ENCODE peak calls at places on chromosomes 3 and 15, in seven cellular contexts. One of them, this sample, is unnamed.

GRCh38 chr3:157626817-157627216 is 123.6 kb upstream of the VEPH1 start:
- DNase-seq in K562: no peak
- DNase-seq in SK-N-SH: no peak
- DNase-seq in HCT116: no peak
- DNase-seq in GM12878: no peak
- DNase-seq in HepG2: no peak
- DNase-seq in H1: no peak
- DNase-seq in this sample: no peak

GRCh38 chr15:38828031-38828532 is 263.5 kb upstream of the RASGRP1 start:
- DNase-seq in K562: no peak
- DNase-seq in SK-N-SH: no peak
- DNase-seq in HCT116: no peak
- DNase-seq in GM12878: no peak
- DNase-seq in HepG2: no peak
- DNase-seq in H1: no peak
- DNase-seq in this sample: no peak

GRCh38 chr3:160296591-160296990 is 71.4 kb downstream of the C3orf80 start:
- DNase-seq in K562: no peak
- DNase-seq in SK-N-SH: no peak
- DNase-seq in HCT116: no peak
- DNase-seq in GM12878: no peak
- DNase-seq in HepG2: no peak
- DNase-seq in H1: no peak
- DNase-seq in this sample: no peak

GRCh38 chr15:58546066-58546591 is 114.3 kb downstream of the LIPC start:
- DNase-seq in K562: no peak
- DNase-seq in SK-N-SH: no peak
- DNase-seq in HCT116: no peak
- DNase-seq in GM12878: no peak
- DNase-seq in HepG2: no peak
- DNase-seq in H1: no peak
- DNase-seq in this sample: no peak

GRCh38 chr15:50307799-50308198 is 42.3 kb upstream of the HDC start:
- DNase-seq in K562: no peak
- DNase-seq in SK-N-SH: no peak
- DNase-seq in HCT116: no peak
- DNase-seq in GM12878: no peak
- DNase-seq in HepG2: no peak
- DNase-seq in H1: no peak
- DNase-seq in this sample: no peak

GRCh38 chr15:45314960-45315359 is 62.9 kb downstream of the SLC28A2 start:
- DNase-seq in K562: peak
- DNase-seq in SK-N-SH: no peak
- DNase-seq in HCT116: no peak
- DNase-seq in GM12878: no peak
- DNase-seq in HepG2: no peak
- DNase-seq in H1: no peak
- DNase-seq in this sample: peak

GRCh38 chr3:108062051-108062450 is 28.8 kb downstream of the CD47 start:
- DNase-seq in K562: no peak
- DNase-seq in SK-N-SH: no peak
- DNase-seq in HCT116: no peak
- DNase-seq in GM12878: no peak
- DNase-seq in HepG2: no peak
- DNase-seq in H1: no peak
- DNase-seq in this sample: no peak

GRCh38 chr15:68352401-68353062 is 75.0 kb downstream of the FEM1B start:
- DNase-seq in K562: no peak
- DNase-seq in SK-N-SH: no peak
- DNase-seq in HCT116: peak
- DNase-seq in GM12878: peak
- DNase-seq in HepG2: no peak
- DNase-seq in H1: no peak
- DNase-seq in this sample: no peak

GRCh38 chr15:74196175-74196574 is 6.4 kb downstream of the STRA6 start:
- DNase-seq in K562: no peak
- DNase-seq in SK-N-SH: no peak
- DNase-seq in HCT116: peak
- DNase-seq in GM12878: no peak
- DNase-seq in HepG2: peak
- DNase-seq in H1: no peak
- DNase-seq in this sample: no peak

GRCh38 chr3:172317984-172318383 is 130.3 kb downstream of the GHSR start:
- DNase-seq in K562: no peak
- DNase-seq in SK-N-SH: peak
- DNase-seq in HCT116: peak
- DNase-seq in GM12878: peak
- DNase-seq in HepG2: no peak
- DNase-seq in H1: no peak
- DNase-seq in this sample: no peak

GRCh38 chr3:24196526-24196925 is 251.4 kb downstream of the NR1D2 start:
- DNase-seq in K562: no peak
- DNase-seq in SK-N-SH: no peak
- DNase-seq in HCT116: no peak
- DNase-seq in GM12878: no peak
- DNase-seq in HepG2: no peak
- DNase-seq in H1: no peak
- DNase-seq in this sample: no peak

GRCh38 chr15:90819850-90820249 is 48.5 kb upstream of the FURIN start:
- DNase-seq in K562: no peak
- DNase-seq in SK-N-SH: no peak
- DNase-seq in HCT116: no peak
- DNase-seq in GM12878: no peak
- DNase-seq in HepG2: no peak
- DNase-seq in H1: no peak
- DNase-seq in this sample: no peak

GRCh38 chr3:23547905-23548304 is 257.9 kb upstream of the UBE2E1 start:
- DNase-seq in K562: no peak
- DNase-seq in SK-N-SH: no peak
- DNase-seq in HCT116: no peak
- DNase-seq in GM12878: no peak
- DNase-seq in HepG2: no peak
- DNase-seq in H1: no peak
- DNase-seq in this sample: no peak

GRCh38 chr15:87681054-87681453 is 575.5 kb downstream of the NTRK3 start:
- DNase-seq in K562: no peak
- DNase-seq in SK-N-SH: no peak
- DNase-seq in HCT116: no peak
- DNase-seq in GM12878: no peak
- DNase-seq in HepG2: no peak
- DNase-seq in H1: no peak
- DNase-seq in this sample: no peak

GRCh38 chr3:126267169-126267975 is 87.0 kb upstream of the ALDH1L1 start:
- DNase-seq in K562: no peak
- DNase-seq in SK-N-SH: peak
- DNase-seq in HCT116: peak
- DNase-seq in GM12878: no peak
- DNase-seq in HepG2: peak
- DNase-seq in H1: peak
- DNase-seq in this sample: peak

GRCh38 chr3:50165388-50166308 is 10.5 kb downstream of the SEMA3F start:
- DNase-seq in K562: no peak
- DNase-seq in SK-N-SH: no peak
- DNase-seq in HCT116: no peak
- DNase-seq in GM12878: no peak
- DNase-seq in HepG2: no peak
- DNase-seq in H1: no peak
- DNase-seq in this sample: peak

GRCh38 chr15:75349851-75350588 is 3.2 kb downstream of the NEIL1 start:
- DNase-seq in K562: no peak
- DNase-seq in SK-N-SH: no peak
- DNase-seq in HCT116: no peak
- DNase-seq in GM12878: peak
- DNase-seq in HepG2: no peak
- DNase-seq in H1: no peak
- DNase-seq in this sample: no peak

GRCh38 chr3:26964836-26965235 is 342.3 kb downstream of the LRRC3B start:
- DNase-seq in K562: no peak
- DNase-seq in SK-N-SH: no peak
- DNase-seq in HCT116: no peak
- DNase-seq in GM12878: no peak
- DNase-seq in HepG2: no peak
- DNase-seq in H1: no peak
- DNase-seq in this sample: no peak

GRCh38 chr3:12532182-12532581 is 13.1 kb downstream of the MKRN2OS start:
- DNase-seq in K562: no peak
- DNase-seq in SK-N-SH: no peak
- DNase-seq in HCT116: no peak
- DNase-seq in GM12878: no peak
- DNase-seq in HepG2: no peak
- DNase-seq in H1: no peak
- DNase-seq in this sample: no peak

GRCh38 chr3:121649645-121650044 is 11.1 kb downstream of the HCLS1 start:
- DNase-seq in K562: no peak
- DNase-seq in SK-N-SH: no peak
- DNase-seq in HCT116: no peak
- DNase-seq in GM12878: no peak
- DNase-seq in HepG2: no peak
- DNase-seq in H1: no peak
- DNase-seq in this sample: no peak

DNA sequence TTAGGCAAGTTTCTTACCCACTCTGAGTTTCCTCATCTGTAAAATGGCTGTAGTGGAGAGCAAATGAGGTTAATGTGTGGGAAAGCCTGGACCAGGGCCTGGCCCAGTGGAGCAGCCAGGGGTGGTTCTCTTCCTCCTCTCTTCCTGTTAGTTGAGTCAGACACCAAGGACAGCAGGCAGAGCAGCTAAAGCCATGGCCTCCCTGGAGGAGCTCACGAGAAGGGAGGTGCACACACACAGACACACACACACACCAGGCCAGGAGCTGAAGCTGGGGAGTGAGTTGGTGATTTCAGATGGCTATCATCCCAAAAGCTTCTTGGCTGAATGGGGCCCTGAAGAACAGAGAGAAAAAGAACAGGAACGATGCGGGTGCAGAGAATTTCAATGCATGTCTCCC is 33.2 kb upstream of the TSPAN3 start:
- DNase-seq in K562: no peak
- DNase-seq in SK-N-SH: no peak
- DNase-seq in HCT116: no peak
- DNase-seq in GM12878: no peak
- DNase-seq in HepG2: no peak
- DNase-seq in H1: no peak
- DNase-seq in this sample: no peak
- TF ChIP-seq JUND in K562: no peak
- TF ChIP-seq JUND in SK-N-SH: no peak
- TF ChIP-seq JUND in HCT116: no peak
- TF ChIP-seq JUND in GM12878: no peak
- TF ChIP-seq JUND in HepG2: no peak
- TF ChIP-seq JUND in H1: no peak
- TF ChIP-seq JUND in this sample: no peak

GRCh38 chr15:25933456-25934158 is 70.5 kb upstream of the ATP10A start:
- DNase-seq in K562: peak
- DNase-seq in SK-N-SH: peak
- DNase-seq in HCT116: no peak
- DNase-seq in GM12878: peak
- DNase-seq in HepG2: peak
- DNase-seq in H1: peak
- DNase-seq in this sample: peak
- TF ChIP-seq JUND in K562: no peak
- TF ChIP-seq JUND in SK-N-SH: no peak
- TF ChIP-seq JUND in HCT116: no peak
- TF ChIP-seq JUND in GM12878: no peak
- TF ChIP-seq JUND in HepG2: no peak
- TF ChIP-seq JUND in H1: no peak
- TF ChIP-seq JUND in this sample: no peak

DNA sequence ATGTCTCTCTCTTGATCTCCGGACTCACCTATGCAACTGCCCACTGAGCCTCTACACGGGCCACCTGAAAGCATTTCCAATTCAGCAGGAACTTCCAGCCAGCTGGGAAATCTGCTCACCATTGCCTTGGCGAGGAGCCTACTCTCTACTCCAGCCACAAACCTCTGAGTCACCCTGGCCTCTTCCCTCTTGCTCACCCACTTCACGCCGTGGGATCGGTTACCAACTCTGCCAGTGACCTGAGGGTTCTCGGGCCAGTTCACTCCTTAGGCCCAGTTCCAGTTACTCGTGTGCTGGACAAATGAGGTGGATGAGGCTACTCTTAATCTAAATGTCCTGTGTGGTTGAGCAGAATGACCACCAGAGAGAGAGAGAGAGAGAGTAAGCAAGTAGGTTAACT is 70.1 kb downstream of the CEMIP start:
- DNase-seq in K562: no peak
- DNase-seq in SK-N-SH: no peak
- DNase-seq in HCT116: no peak
- DNase-seq in GM12878: no peak
- DNase-seq in HepG2: no peak
- DNase-seq in H1: no peak
- DNase-seq in this sample: no peak
- TF ChIP-seq JUND in K562: no peak
- TF ChIP-seq JUND in SK-N-SH: peak
- TF ChIP-seq JUND in HCT116: peak
- TF ChIP-seq JUND in GM12878: no peak
- TF ChIP-seq JUND in HepG2: no peak
- TF ChIP-seq JUND in H1: no peak
- TF ChIP-seq JUND in this sample: no peak

GRCh38 chr15:55320963-55321362 is 1.9 kb downstream of the PIGB start:
- DNase-seq in K562: no peak
- DNase-seq in SK-N-SH: no peak
- DNase-seq in HCT116: no peak
- DNase-seq in GM12878: no peak
- DNase-seq in HepG2: no peak
- DNase-seq in H1: no peak
- DNase-seq in this sample: no peak

GRCh38 chr15:55318588-55319494 is at the start of the genes PIGB and PIGBOS1:
- DNase-seq in K562: peak
- DNase-seq in SK-N-SH: peak
- DNase-seq in HCT116: peak
- DNase-seq in GM12878: peak
- DNase-seq in HepG2: peak
- DNase-seq in H1: peak
- DNase-seq in this sample: peak

GRCh38 chr15:55322452-55322851 is 3.4 kb downstream of the PIGB start:
- DNase-seq in K562: no peak
- DNase-seq in SK-N-SH: no peak
- DNase-seq in HCT116: no peak
- DNase-seq in GM12878: no peak
- DNase-seq in HepG2: peak
- DNase-seq in H1: no peak
- DNase-seq in this sample: no peak

DNA sequence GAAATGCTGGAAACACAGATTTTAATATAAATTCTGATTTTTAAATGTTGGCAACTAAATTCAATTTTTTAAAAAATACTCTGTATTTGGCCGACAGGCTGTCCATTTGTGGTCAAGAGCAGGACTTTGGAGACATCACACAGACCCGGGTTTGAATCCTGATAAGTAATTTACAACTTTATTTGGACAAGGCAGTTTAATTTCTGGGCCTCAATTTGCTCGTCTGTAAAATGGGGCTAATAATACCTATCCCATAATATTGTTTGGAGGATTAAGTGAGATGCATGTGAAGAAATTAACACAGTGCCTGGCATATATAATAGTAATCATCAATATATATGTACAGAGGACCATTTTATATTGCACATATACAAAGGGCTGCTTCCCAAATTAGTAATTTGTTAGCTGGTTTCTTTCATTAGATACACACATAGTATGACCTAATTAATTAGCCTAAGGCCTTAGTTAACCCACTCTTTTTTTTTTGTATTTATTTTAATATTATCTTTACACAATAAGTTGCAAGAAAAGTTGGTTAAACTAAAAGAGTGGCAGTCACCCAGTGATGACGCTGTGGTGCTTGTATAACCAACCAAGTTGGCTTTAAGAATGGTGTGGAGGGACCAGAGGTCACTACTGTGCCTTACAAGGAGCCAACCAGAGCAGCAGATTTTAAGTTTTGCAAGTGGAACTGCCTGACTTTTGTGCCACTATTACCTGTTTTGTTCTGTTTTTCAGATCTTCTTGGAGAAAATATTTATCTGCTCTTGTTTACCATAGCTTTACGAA is 709 bp downstream of the PIGB start:
- DNase-seq in K562: peak
- DNase-seq in SK-N-SH: no peak
- DNase-seq in HCT116: no peak
- DNase-seq in GM12878: peak
- DNase-seq in HepG2: no peak
- DNase-seq in H1: no peak
- DNase-seq in this sample: no peak
- TF ChIP-seq JUND in K562: no peak
- TF ChIP-seq JUND in SK-N-SH: no peak
- TF ChIP-seq JUND in HCT116: no peak
- TF ChIP-seq JUND in GM12878: no peak
- TF ChIP-seq JUND in HepG2: no peak
- TF ChIP-seq JUND in H1: no peak
- TF ChIP-seq JUND in this sample: no peak